ENCODE peak calls at places on chromosomes 5 and 9, in four cellular contexts. U, N, F and A are unnamed samples.

GRCh38 chr9:132595319-132595718 is 12.9 kb downstream of the BARHL1 start:
- DNase-seq in F (no peak), N (no peak), U (no peak), A (no peak)

GRCh38 chr9:135155396-135155795 is 67.9 kb downstream of the OLFM1 start:
- DNase-seq in U (no peak), F (no peak), N (no peak), A (no peak)

GRCh38 chr5:65102501-65102825 is 333.7 kb downstream of the CWC27 start:
- DNase-seq in N (peak), F (no peak), U (no peak), A (no peak)

GRCh38 chr5:67431191-67431590 is 234.6 kb upstream of the CD180 start:
- DNase-seq in N (no peak), F (no peak), U (no peak), A (no peak)

GRCh38 chr5:31638286-31638685 is 645 bp upstream of the PDZD2 start:
- DNase-seq in F (no peak), U (no peak), N (no peak), A (no peak)

GRCh38 chr5:68884144-68884754 is 209.6 kb upstream of the SLC30A5 start:
- DNase-seq in F (no peak), U (no peak), N (no peak), A (no peak)

GRCh38 chr5:60259730-60260129 is 366.2 kb upstream of the PDE4D start:
- DNase-seq in N (no peak), F (no peak), U (no peak), A (no peak)

GRCh38 chr5:158812381-158812780 is 287.3 kb downstream of the EBF1 start:
- DNase-seq in F (peak), U (no peak), N (peak), A (no peak)

GRCh38 chr5:169847519-169847918 is 132.8 kb downstream of the INSYN2B start:
- DNase-seq in N (no peak), U (no peak), F (no peak), A (no peak)

GRCh38 chr5:90289837-90290236 is 119.7 kb downstream of the CETN3 start:
- DNase-seq in N (no peak), U (no peak), F (no peak), A (no peak)

GRCh38 chr9:19976226-19976625 is 187.4 kb upstream of the SLC24A2 start:
- DNase-seq in U (no peak), F (peak), N (no peak), A (no peak)

GRCh38 chr9:135550344-135550918 is 4.5 kb downstream of the OBP2A start:
- DNase-seq in F (no peak), N (no peak), U (no peak), A (no peak)

GRCh38 chr5:124872615-124873014 is 126.2 kb upstream of the ZNF608 start:
- DNase-seq in F (no peak), U (no peak), N (no peak), A (no peak)

GRCh38 chr9:95874989-95875304 is 544 bp upstream of the ERCC6L2 start:
- DNase-seq in N (peak), U (peak), F (peak), A (no peak)

GRCh38 chr5:96331210-96331609 is 101.8 kb downstream of the PCSK1 start:
- DNase-seq in N (no peak), U (no peak), F (no peak), A (no peak)

GRCh38 chr5:40678021-40678939 is 1.4 kb upstream of the PTGER4 start:
- DNase-seq in U (no peak), N (no peak), F (no peak), A (no peak)

GRCh38 chr9:110015759-110016158 is 192.2 kb downstream of the C9orf152 start:
- DNase-seq in U (no peak), N (no peak), F (no peak), A (no peak)

GRCh38 chr5:74536658-74537057 is 103.9 kb downstream of the ENC1 start:
- DNase-seq in F (no peak), N (no peak), U (no peak), A (no peak)

GRCh38 chr9:37920471-37921167 is 16.7 kb upstream of the SLC25A51 start:
- DNase-seq in F (peak), N (peak), U (no peak), A (no peak)

GRCh38 chr5:39670391-39670790 is 245.6 kb upstream of the DAB2 start:
- DNase-seq in U (no peak), F (no peak), N (no peak), A (no peak)

GRCh38 chr9:121861501-121862180 is 210.2 kb downstream of the DAB2IP start:
- DNase-seq in F (peak), N (peak), U (no peak), A (no peak)

GRCh38 chr9:119963258-119963797 is 594.1 kb upstream of the BRINP1 start:
- DNase-seq in F (no peak), N (peak), U (no peak), A (peak)

GRCh38 chr5:114360816-114361723 is 800 bp upstream of the KCNN2 start:
- DNase-seq in F (no peak), N (peak), U (peak), A (no peak)
- TF ChIP-seq CTCF in F (no peak), N (peak), U (no peak), A (no peak)

DNA sequence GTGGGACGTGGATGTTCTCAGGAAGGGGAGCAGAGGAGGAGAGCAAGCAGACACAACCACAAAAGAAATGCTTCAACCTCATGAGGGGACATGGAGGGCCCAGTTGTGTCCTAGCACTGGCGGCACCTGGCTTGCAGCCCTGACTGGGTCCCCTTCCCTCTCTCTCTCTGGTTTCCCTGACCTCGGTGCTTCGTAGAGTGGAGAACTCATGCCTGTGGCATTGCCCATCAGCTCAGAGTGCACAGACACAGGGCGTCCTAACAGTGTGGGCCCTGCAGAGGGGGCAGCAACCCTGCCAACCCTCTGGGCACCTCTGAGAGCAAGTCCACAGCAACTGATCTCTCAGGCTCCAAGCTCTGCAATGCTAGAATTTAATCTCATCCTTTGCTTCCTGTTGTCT is 140.6 kb downstream of the BARX1 start:
- DNase-seq in N (peak), U (no peak), F (no peak), A (no peak)
- TF ChIP-seq CTCF in N (peak), U (no peak), F (no peak), A (peak)

GRCh38 chr5:9892696-9893095 is 262.5 kb upstream of the TAS2R1 start:
- DNase-seq in F (no peak), U (no peak), N (no peak), A (no peak)

GRCh38 chr5:9889511-9889910 is 259.4 kb upstream of the TAS2R1 start:
- DNase-seq in U (no peak), F (no peak), N (no peak), A (no peak)

GRCh38 chr5:9894571-9895304 is 264.6 kb upstream of the TAS2R1 start:
- DNase-seq in N (no peak), F (no peak), U (no peak), A (no peak)

GRCh38 chr5:9898319-9898718 is 268.2 kb upstream of the TAS2R1 start:
- DNase-seq in F (peak), U (peak), N (peak), A (peak)

GRCh38 chr5:9895305-9895650 is 265.1 kb upstream of the TAS2R1 start:
- DNase-seq in N (peak), F (no peak), U (no peak), A (no peak)
- TF ChIP-seq CTCF in N (no peak), F (no peak), U (no peak), A (no peak)

DNA sequence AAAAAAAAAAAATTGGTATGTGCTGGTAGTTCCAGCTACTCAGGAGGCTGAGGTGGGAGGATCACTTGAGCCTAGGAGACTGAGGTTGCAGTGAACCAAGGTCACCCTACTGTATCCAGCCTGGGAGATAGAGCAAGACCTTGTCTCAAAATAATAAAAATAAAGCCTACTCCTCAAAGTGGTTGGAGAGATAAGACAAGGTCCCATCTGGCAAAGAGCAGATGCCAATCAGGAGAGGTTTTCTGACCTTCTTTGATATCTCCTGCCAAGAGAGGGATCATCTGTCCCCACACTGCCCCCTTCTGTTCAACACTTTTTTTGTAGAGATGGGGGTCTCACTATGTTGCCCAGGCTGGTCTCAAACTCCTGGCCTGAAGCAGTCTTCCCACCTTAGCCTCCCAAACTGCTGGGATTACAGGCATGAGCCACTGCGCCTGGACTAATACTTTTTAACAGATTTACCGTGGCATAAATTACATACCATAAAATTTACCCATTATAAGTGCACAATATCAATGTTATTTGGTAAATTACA is 64.7 kb downstream of the SH3PXD2B start:
- DNase-seq in F (no peak), U (no peak), N (no peak), A (no peak)
- TF ChIP-seq CTCF in F (peak), U (no peak), N (no peak), A (no peak)

DNA sequence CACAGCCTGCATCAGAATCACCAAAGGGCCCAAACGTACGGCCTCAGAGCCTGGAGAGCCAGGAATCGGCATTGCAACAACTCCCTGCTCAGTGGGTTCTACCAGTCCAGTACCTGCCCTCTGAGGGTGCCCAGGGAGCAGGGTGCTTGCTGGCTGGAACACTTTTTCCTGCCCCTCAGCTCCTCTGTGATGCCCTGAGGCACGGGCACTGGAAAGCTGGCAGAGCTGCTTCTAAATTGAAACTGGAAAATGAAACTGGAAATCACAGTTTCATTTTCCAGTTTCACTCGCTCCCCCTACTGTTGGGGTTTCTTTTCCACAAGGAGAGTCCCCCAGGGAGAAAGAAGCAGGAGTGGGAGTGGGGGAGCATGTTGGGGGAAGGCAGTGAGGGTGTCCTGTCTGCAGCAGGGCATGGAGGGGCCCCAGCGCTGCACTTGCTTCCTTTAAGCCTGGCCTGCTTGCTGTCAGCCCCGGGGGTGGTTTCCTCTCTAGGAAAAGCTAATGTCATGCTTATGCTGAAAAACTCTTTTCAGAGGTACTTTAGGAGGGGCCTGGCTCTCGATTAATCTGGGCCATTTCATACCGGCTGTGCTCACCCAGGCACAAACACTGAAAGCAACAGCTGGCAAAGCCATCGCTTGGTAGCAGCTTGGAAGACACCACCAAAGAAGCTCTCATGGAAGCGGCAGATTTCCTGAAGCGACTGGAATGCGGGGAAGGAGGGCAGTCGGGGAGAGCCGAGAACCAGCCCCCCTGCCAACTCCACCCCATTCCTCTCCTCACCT is 26.2 kb downstream of the IRF1 start:
- DNase-seq in N (no peak), U (no peak), F (peak), A (no peak)
- TF ChIP-seq CTCF in N (no peak), U (no peak), F (peak), A (peak)

DNA sequence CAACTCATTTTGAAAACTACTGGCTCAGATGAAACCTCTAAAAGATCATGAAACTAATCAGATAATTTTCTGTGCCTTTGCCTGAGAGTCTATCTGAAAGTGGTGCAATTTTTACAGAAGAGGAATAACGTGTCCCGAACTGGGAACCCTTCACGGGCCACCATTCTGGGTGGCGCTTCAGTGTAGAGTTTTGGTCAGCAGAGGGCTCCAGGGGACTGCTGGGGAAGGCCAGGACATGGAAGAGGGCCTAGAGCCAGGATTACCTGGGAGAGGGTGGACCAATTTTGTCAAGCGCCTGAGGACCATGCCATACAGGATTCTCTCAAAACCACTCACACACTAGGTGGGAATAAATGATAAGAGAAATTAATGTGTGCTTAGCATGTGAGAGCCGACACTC is 49.7 kb upstream of the PLEKHG4B start:
- DNase-seq in N (peak), U (no peak), F (no peak), A (no peak)
- TF ChIP-seq CTCF in N (peak), U (no peak), F (peak), A (peak)